ENCODE peak calls at places on chromosomes 13 and 19, in seven cellular contexts. F is A549, X is H1, S is ovary, O is IMR-90, I is spleen, D is upper lobe of left lung. G is an unnamed sample.

GRCh38 chr19:32318884-32319520 is 26.4 kb upstream of the ZNF507 start:
- DNase-seq in D (no peak), S (no peak), O (no peak), I (no peak), F (peak; percentile 75), X (no peak), G (no peak)

GRCh38 chr19:4878491-4878968 is 11.1 kb upstream of the PLIN3 start:
- DNase-seq in F (no peak), D (peak; percentile 63), S (no peak), I (no peak), X (no peak), O (no peak), G (no peak)

GRCh38 chr13:31046711-31047279 is 114.3 kb downstream of the TEX26 start:
- DNase-seq in O (peak; percentile 68), I (no peak), X (no peak), S (peak; percentile 26), F (no peak), D (peak; percentile 41), G (no peak)

GRCh38 chr19:2302319-2303208 is 5.4 kb downstream of the LINGO3 start:
- DNase-seq in D (peak; percentile 87), O (peak; percentile 65), S (no peak), X (no peak), F (no peak), I (peak; percentile 87), G (no peak)

GRCh38 chr19:16386619-16387240 is 62.1 kb downstream of the KLF2 start:
- DNase-seq in I (peak; percentile 78), S (no peak), F (peak; percentile 35), O (peak; percentile 69), D (no peak), X (peak; percentile 25), G (no peak)

GRCh38 chr19:49213791-49214190 is 56.2 kb downstream of the TRPM4 start:
- DNase-seq in O (no peak), S (no peak), I (peak; percentile 47), X (no peak), F (no peak), D (no peak), G (no peak)

GRCh38 chr13:112809332-112810310 is 119.8 kb downstream of the ATP11A start:
- DNase-seq in F (no peak), D (peak; percentile 69), O (no peak), S (no peak), X (no peak), I (no peak), G (no peak)

GRCh38 chr19:18591735-18592385 is 3.3 kb downstream of the REX1BD start:
- DNase-seq in O (no peak), F (no peak), D (peak; percentile 67), X (no peak), I (no peak), S (no peak), G (no peak)

GRCh38 chr19:6718111-6718740 is 2.2 kb downstream of the C3 start:
- DNase-seq in O (no peak), S (no peak), I (no peak), X (no peak), F (no peak), D (peak; percentile 85), G (no peak)

GRCh38 chr13:114268344-114269280 is 12.8 kb upstream of the UPF3A start:
- DNase-seq in D (no peak), I (no peak), F (no peak), X (no peak), O (no peak), S (no peak), G (no peak)

GRCh38 chr19:16078311-16078758 is 2.0 kb downstream of the TPM4 start:
- DNase-seq in D (no peak), I (peak; percentile 64), S (peak; percentile 48), X (no peak), O (peak; percentile 69), F (no peak), G (no peak)

GRCh38 chr13:112972867-112973576 is 4.0 kb downstream of the MCF2L start:
- DNase-seq in I (peak; percentile 64), D (no peak), S (no peak), X (no peak), O (no peak), F (no peak), G (no peak)

GRCh38 chr13:30371649-30372265 is 50.5 kb upstream of the UBE2L5 start:
- DNase-seq in F (no peak), D (no peak), I (peak; percentile 90), S (no peak), X (no peak), O (peak; percentile 82), G (peak; percentile 29)

GRCh38 chr13:29702912-29703351 is 107.4 kb upstream of the SLC7A1 start:
- DNase-seq in O (peak; percentile 69), X (peak; percentile 27), D (no peak), F (no peak), I (no peak), S (no peak), G (no peak)

GRCh38 chr19:7914598-7915045 is at the start of gene TGFBR3L:
- DNase-seq in S (no peak), D (peak; percentile 69), O (no peak), X (no peak), F (no peak), I (peak; percentile 71), G (no peak)

GRCh38 chr19:48484931-48485612 is 15.9 kb downstream of the CYTH2 start:
- DNase-seq in D (no peak), S (no peak), I (no peak), O (no peak), F (no peak), X (no peak), G (no peak)

GRCh38 chr19:4896372-4896771 is 6.3 kb downstream of the ARRDC5 start:
- DNase-seq in D (no peak), X (no peak), I (no peak), S (no peak), O (peak; percentile 47), F (no peak), G (no peak)

GRCh38 chr19:15633122-15633521 is 7.6 kb upstream of the CYP4F3 start:
- DNase-seq in O (no peak), S (no peak), I (no peak), F (no peak), D (no peak), X (no peak), G (no peak)

GRCh38 chr13:46489586-46490023 is 63.4 kb upstream of the LRCH1 start:
- DNase-seq in D (no peak), O (peak; percentile 67), I (no peak), F (no peak), X (no peak), S (no peak), G (no peak)

GRCh38 chr19:45340232-45340898 is at the start of gene KLC3:
- DNase-seq in D (peak; percentile 92), I (peak; percentile 68), O (no peak), X (no peak), S (no peak), F (peak; percentile 26), G (no peak)

GRCh38 chr19:56141416-56141992 is 417 bp downstream of the ZNF444 start:
- DNase-seq in S (no peak), D (no peak), I (peak; percentile 86), X (no peak), F (no peak), O (no peak), G (no peak)

GRCh38 chr19:48194041-48194871 is 23.8 kb downstream of the ZSWIM9 start:
- DNase-seq in I (no peak), D (peak; percentile 76), S (no peak), F (no peak), O (peak; percentile 7), X (no peak), G (no peak)

GRCh38 chr13:21443171-21443570 is 15.9 kb downstream of the ZDHHC20 start:
- DNase-seq in S (no peak), F (no peak), X (no peak), O (no peak), D (no peak), I (no peak), G (no peak)

GRCh38 chr19:55909801-55910200 is 22.3 kb downstream of the NLRP13 start:
- DNase-seq in F (no peak), X (no peak), S (no peak), O (no peak), D (no peak), I (no peak), G (no peak)

GRCh38 chr19:3270908-3271307 is 46.4 kb downstream of the CELF5 start:
- DNase-seq in X (no peak), D (no peak), F (no peak), O (peak; percentile 45), I (no peak), S (no peak), G (no peak)

GRCh38 chr19:17281391-17282304 is at the start of gene ANKLE1:
- DNase-seq in I (peak; percentile 89), D (peak; percentile 89), O (no peak), F (no peak), S (no peak), X (no peak), G (no peak)

GRCh38 chr19:54332149-54332548 is 6.8 kb downstream of the LILRA4 start:
- DNase-seq in S (no peak), D (no peak), X (no peak), O (no peak), I (no peak), F (no peak), G (no peak)

GRCh38 chr19:31181535-31181934 is 167.7 kb downstream of the TSHZ3 start:
- DNase-seq in F (no peak), S (no peak), I (no peak), X (no peak), D (no peak), O (no peak), G (no peak)
- TF ChIP-seq CTCF in F (no peak), S (no peak), I (no peak), X (no peak), D (no peak), O (no peak), G (no peak)

GRCh38 chr13:73194310-73194709 is 135.5 kb downstream of the KLF5 start:
- DNase-seq in I (no peak), D (no peak), F (no peak), S (no peak), X (no peak), O (no peak), G (no peak)
- TF ChIP-seq POLR2A in I (no peak), D (no peak), F (no peak), S (no peak), X (no peak), O (no peak), G (no peak)

GRCh38 chr13:39815345-39816111 is 160.1 kb downstream of the COG6 start:
- DNase-seq in X (no peak), F (no peak), O (no peak), I (no peak), S (peak; percentile 57), D (no peak), G (no peak)
- TF ChIP-seq CTCF in X (no peak), F (no peak), O (no peak), I (no peak), S (no peak), D (no peak), G (no peak)

GRCh38 chr19:11505032-11505503 is 571 bp downstream of the ZNF653 start:
- DNase-seq in S (peak; percentile 97), F (peak; percentile 86), O (peak; percentile 91), X (peak; percentile 96), D (peak; percentile 98), I (peak; percentile 99), G (peak; percentile 76)
- TF ChIP-seq POLR2A in S (no peak), F (no peak), O (no peak), X (no peak), D (no peak), I (no peak), G (no peak)

GRCh38 chr13:20118268-20119140 is 42.3 kb downstream of the GJA3 start:
- DNase-seq in X (no peak), D (peak; percentile 89), I (peak; percentile 80), F (peak; percentile 21), S (peak; percentile 71), O (no peak), G (no peak)
- TF ChIP-seq CTCF in X (no peak), D (no peak), I (no peak), F (no peak), S (no peak), O (no peak), G (no peak)